ENCODE peak calls at places on chromosomes 12 and 14, in eight cellular contexts. V is aorta, Y is tibial nerve, H is IMR-90, A is left ventricle myocardium inferior, F is fibroblast of lung, C is foreskin keratinocyte, R is caudate nucleus. U is an unnamed sample.

GRCh38 chr12:99235381-99235780 is 412.2 kb upstream of the GARIN6 start:
- DNase-seq in V (no peak), Y (no peak), H (no peak), A (no peak), F (no peak), C (peak), R (no peak), U (no peak)

GRCh38 chr14:67571275-67571990 is 28.6 kb downstream of the PIGH start:
- DNase-seq in V (peak), Y (peak), H (peak), A (peak), F (peak), C (no peak), R (peak), U (no peak)

GRCh38 chr12:116609715-116610114 is 50.5 kb downstream of the MAP1LC3B2 start:
- DNase-seq in V (peak), Y (no peak), H (no peak), A (no peak), F (no peak), C (no peak), R (no peak), U (no peak)

GRCh38 chr12:45284096-45284901 is 68.4 kb downstream of the ANO6 start:
- DNase-seq in V (no peak), Y (no peak), H (peak), A (no peak), F (peak), C (peak), R (no peak), U (no peak)

GRCh38 chr12:66438601-66439000 is 136.3 kb downstream of the HELB start:
- DNase-seq in V (no peak), Y (no peak), H (peak), A (no peak), F (peak), C (no peak), R (no peak), U (no peak)

GRCh38 chr12:89213747-89214146 is 138.6 kb downstream of the DUSP6 start:
- DNase-seq in V (no peak), Y (no peak), H (no peak), A (no peak), F (no peak), C (no peak), R (no peak), U (no peak)

GRCh38 chr12:50110762-50111416 is 1.1 kb upstream of the COX14 start:
- DNase-seq in V (peak), Y (peak), H (peak), A (peak), F (no peak), C (peak), R (peak), U (no peak)

GRCh38 chr12:5222729-5223128 is 179.1 kb downstream of the KCNA5 start:
- DNase-seq in V (no peak), Y (no peak), H (no peak), A (no peak), F (no peak), C (no peak), R (no peak), U (no peak)

GRCh38 chr12:118124333-118124874 is 11.5 kb upstream of the PEBP1 start:
- DNase-seq in V (no peak), Y (no peak), H (no peak), A (no peak), F (no peak), C (no peak), R (no peak), U (no peak)

GRCh38 chr12:118119449-118119879 is 15.7 kb upstream of the VSIG10 start:
- DNase-seq in V (no peak), Y (no peak), H (no peak), A (no peak), F (no peak), C (no peak), R (no peak), U (no peak)

GRCh38 chr12:118120579-118121363 is 15.2 kb upstream of the PEBP1 start:
- DNase-seq in V (peak), Y (peak), H (peak), A (peak), F (peak), C (peak), R (peak), U (no peak)

GRCh38 chr12:118125743-118126118 is 10.2 kb upstream of the PEBP1 start:
- DNase-seq in V (peak), Y (no peak), H (no peak), A (no peak), F (no peak), C (no peak), R (no peak), U (no peak)

DNA sequence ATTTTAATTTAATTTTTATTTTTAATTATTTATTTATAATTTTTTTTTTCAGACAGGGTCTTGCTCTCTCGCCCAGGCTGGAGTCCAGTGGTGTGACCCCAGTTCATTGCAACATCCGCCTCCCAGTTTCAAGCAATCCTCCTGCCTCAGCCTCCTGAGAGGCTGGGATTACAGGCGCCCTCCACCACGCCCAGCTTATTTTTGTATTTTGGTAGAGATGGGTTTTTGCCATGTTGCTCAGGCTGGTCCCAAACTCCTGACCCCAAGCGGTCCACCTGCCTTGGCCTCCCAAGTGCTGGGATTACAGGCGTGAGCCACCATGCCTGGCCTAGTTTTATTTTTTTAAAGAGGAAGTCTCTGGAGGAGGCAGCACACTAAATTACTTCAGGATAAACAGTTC is 13.7 kb upstream of the PEBP1 start:
- DNase-seq in V (no peak), Y (no peak), H (no peak), A (no peak), F (no peak), C (no peak), R (no peak), U (no peak)
- H3K27ac ChIP-seq in V (no peak), Y (no peak), H (no peak), A (no peak), F (no peak), C (no peak), R (no peak), U (no peak)

DNA sequence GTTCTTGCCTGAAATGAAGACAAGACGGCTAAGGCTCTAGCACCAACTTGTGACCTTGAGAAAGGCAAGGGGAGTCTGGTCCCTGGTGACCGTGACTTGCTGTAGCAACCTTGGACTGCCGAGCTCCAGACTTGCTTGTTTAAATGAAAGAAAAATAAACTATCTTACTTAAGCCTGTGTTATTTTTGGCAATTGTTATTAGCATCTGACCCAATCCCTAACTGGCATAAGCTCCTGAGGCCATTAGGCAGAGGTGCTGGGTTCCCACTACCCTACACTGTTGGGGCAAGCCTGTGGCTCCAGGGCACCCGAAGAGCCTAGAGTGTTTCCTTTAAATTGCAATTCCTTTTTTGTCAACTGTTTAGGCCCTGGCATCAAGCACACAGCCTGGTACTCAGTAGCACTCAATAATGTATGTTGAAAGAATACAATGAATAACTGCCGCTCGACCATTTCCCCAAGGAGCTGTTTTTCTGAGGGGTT is 106.9 kb upstream of the HIF1A start:
- DNase-seq in V (no peak), Y (no peak), H (peak), A (no peak), F (peak), C (no peak), R (no peak), U (no peak)
- H3K27ac ChIP-seq in V (peak), Y (no peak), H (peak), A (peak), F (no peak), C (no peak), R (no peak), U (no peak)

GRCh38 chr12:113208041-113208934 is 13.0 kb upstream of the TPCN1 start:
- DNase-seq in V (peak), Y (no peak), H (peak), A (peak), F (peak), C (no peak), R (no peak), U (no peak)
- H3K27ac ChIP-seq in V (peak), Y (peak), H (no peak), A (peak), F (no peak), C (no peak), R (peak), U (no peak)

GRCh38 chr12:127928615-127929014 is 338.4 kb upstream of the TMEM132C start:
- DNase-seq in V (no peak), Y (no peak), H (no peak), A (no peak), F (peak), C (no peak), R (no peak), U (no peak)

GRCh38 chr12:127926004-127926403 is 341.0 kb upstream of the TMEM132C start:
- DNase-seq in V (no peak), Y (no peak), H (no peak), A (no peak), F (peak), C (no peak), R (peak), U (no peak)

GRCh38 chr12:127930122-127930521 is 336.8 kb upstream of the TMEM132C start:
- DNase-seq in V (no peak), Y (no peak), H (no peak), A (no peak), F (no peak), C (no peak), R (no peak), U (no peak)

GRCh38 chr12:127929172-127929571 is 337.8 kb upstream of the TMEM132C start:
- DNase-seq in V (no peak), Y (no peak), H (no peak), A (no peak), F (no peak), C (no peak), R (no peak), U (no peak)

DNA sequence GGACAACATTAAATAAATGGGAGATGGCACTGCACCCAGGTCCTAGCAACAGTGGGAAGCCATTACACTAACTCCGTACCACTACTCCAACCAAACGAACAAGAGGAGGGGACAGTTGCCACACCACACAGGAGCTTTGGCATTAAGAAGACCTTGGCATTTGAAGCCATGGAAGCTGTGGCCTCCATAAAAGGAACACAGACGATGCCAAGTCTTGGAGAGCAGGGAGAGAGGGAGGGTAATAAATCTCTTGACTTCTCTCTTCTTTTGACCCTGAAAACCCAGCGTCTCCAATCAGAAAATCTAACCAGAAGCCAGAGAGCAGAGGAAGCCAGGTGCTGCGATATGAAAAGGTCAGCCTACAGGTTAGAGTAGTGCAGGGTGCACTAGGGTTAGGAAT is 338.8 kb upstream of the TMEM132C start:
- DNase-seq in V (no peak), Y (no peak), H (no peak), A (no peak), F (no peak), C (no peak), R (no peak), U (no peak)
- H3K27ac ChIP-seq in V (peak), Y (no peak), H (no peak), A (peak), F (no peak), C (no peak), R (no peak), U (no peak)